ENCODE peak calls at places on chromosome 15, in eight cellular contexts. S, K, L, V, O, F, N and J are unnamed samples.

GRCh38 chr15:74630284-74631086 is 14.8 kb downstream of the CLK3 start:
- DNase-seq in S (no peak), K (peak), L (peak), V (no peak), O (no peak), F (no peak), N (peak), J (peak)

GRCh38 chr15:63166219-63166618 is 8.9 kb upstream of the RPS27L start:
- DNase-seq in S (no peak), K (no peak), L (peak), V (no peak), O (no peak), F (no peak), N (no peak), J (peak)

GRCh38 chr15:40157748-40158447 is 3.0 kb upstream of the BUB1B start:
- DNase-seq in S (no peak), K (no peak), L (no peak), V (no peak), O (no peak), F (no peak), N (no peak), J (no peak)

GRCh38 chr15:36901012-36901411 is 199.3 kb downstream of the MEIS2 start:
- DNase-seq in S (no peak), K (no peak), L (no peak), V (no peak), O (no peak), F (no peak), N (no peak), J (no peak)

GRCh38 chr15:66132251-66132816 is 121.2 kb downstream of the MEGF11 start:
- DNase-seq in S (no peak), K (no peak), L (no peak), V (no peak), O (no peak), F (no peak), N (no peak), J (no peak)

GRCh38 chr15:92118162-92118935 is 264.8 kb downstream of the SLCO3A1 start:
- DNase-seq in S (no peak), K (no peak), L (no peak), V (peak), O (no peak), F (peak), N (peak), J (no peak)

GRCh38 chr15:98888839-98889479 is 118.6 kb downstream of the PGPEP1L start:
- DNase-seq in S (no peak), K (no peak), L (peak), V (no peak), O (no peak), F (peak), N (no peak), J (no peak)

GRCh38 chr15:45715528-45715927 is 80.7 kb downstream of the SQOR start:
- DNase-seq in S (no peak), K (no peak), L (peak), V (no peak), O (no peak), F (peak), N (no peak), J (peak)

GRCh38 chr15:77634266-77634962 is 1.7 kb upstream of the LINGO1 start:
- DNase-seq in S (peak), K (peak), L (peak), V (no peak), O (peak), F (peak), N (peak), J (peak)

GRCh38 chr15:26095710-26096330 is 232.7 kb upstream of the ATP10A start:
- DNase-seq in S (no peak), K (no peak), L (no peak), V (no peak), O (no peak), F (no peak), N (peak), J (no peak)

GRCh38 chr15:41746802-41747201 is 27.5 kb upstream of the MAPKBP1 start:
- DNase-seq in S (no peak), K (no peak), L (peak), V (no peak), O (no peak), F (peak), N (no peak), J (no peak)

GRCh38 chr15:26070095-26070532 is 207.0 kb upstream of the ATP10A start:
- DNase-seq in S (no peak), K (no peak), L (no peak), V (no peak), O (no peak), F (no peak), N (no peak), J (no peak)

GRCh38 chr15:88894819-88895767 is at the start of gene HAPLN3:
- DNase-seq in S (peak), K (no peak), L (peak), V (no peak), O (peak), F (peak), N (peak), J (peak)

GRCh38 chr15:87639305-87640011 is 617.1 kb downstream of the NTRK3 start:
- DNase-seq in S (no peak), K (no peak), L (no peak), V (no peak), O (no peak), F (no peak), N (peak), J (no peak)

GRCh38 chr15:69576035-69576526 is 123.5 kb downstream of the RPLP1 start:
- DNase-seq in S (peak), K (peak), L (peak), V (no peak), O (peak), F (peak), N (peak), J (peak)

GRCh38 chr15:55742498-55742926 is 440 bp downstream of the PRTG start:
- DNase-seq in S (no peak), K (no peak), L (peak), V (no peak), O (peak), F (peak), N (no peak), J (peak)

GRCh38 chr15:62883938-62884479 is 158.5 kb upstream of the TPM1 start:
- DNase-seq in S (no peak), K (no peak), L (no peak), V (peak), O (no peak), F (peak), N (no peak), J (no peak)

GRCh38 chr15:91578511-91578910 is 275.0 kb upstream of the SLCO3A1 start:
- DNase-seq in S (no peak), K (no peak), L (no peak), V (no peak), O (no peak), F (peak), N (no peak), J (no peak)

GRCh38 chr15:83971967-83972366 is 263.6 kb upstream of the GOLGA6L4 start:
- DNase-seq in S (no peak), K (no peak), L (peak), V (no peak), O (no peak), F (no peak), N (no peak), J (no peak)

GRCh38 chr15:70276401-70276800 is 178.7 kb upstream of the TLE3 start:
- DNase-seq in S (no peak), K (no peak), L (no peak), V (no peak), O (peak), F (no peak), N (no peak), J (no peak)

GRCh38 chr15:86060614-86061125 is 19.0 kb upstream of the AGBL1 start:
- DNase-seq in S (no peak), K (no peak), L (no peak), V (no peak), O (no peak), F (no peak), N (no peak), J (no peak)

GRCh38 chr15:62068071-62068786 is 1.5 kb downstream of the C2CD4A start:
- DNase-seq in S (peak), K (peak), L (no peak), V (no peak), O (peak), F (peak), N (peak), J (peak)

GRCh38 chr15:44554934-44555723 is 18.2 kb downstream of the EIF3J start:
- DNase-seq in S (no peak), K (no peak), L (peak), V (no peak), O (no peak), F (no peak), N (no peak), J (no peak)

DNA sequence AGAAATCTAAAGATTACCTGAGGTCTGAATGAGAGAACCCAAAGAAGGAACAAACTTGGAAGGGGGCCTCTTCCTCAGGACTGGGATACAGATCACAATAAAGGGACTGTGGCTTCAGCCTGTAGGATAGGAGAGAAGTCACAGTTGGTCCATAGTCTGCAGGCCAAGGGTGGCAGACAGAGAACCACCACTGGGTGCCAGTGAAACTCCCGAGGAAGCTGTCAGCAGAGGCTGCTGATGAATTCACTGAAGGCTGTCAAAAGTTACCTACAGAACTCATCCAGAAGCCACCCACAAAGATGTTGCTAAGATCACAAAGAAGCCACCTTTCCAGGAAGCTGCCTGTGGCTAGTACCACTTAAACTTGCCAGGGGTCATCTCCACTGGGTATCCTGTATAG is 78.5 kb downstream of the TMCO5A start:
- DNase-seq in S (no peak), K (no peak), L (no peak), V (no peak), O (no peak), F (no peak), N (no peak), J (no peak)
- TF ChIP-seq CTCF in S (no peak), K (no peak), L (no peak), V (no peak), O (no peak), F (no peak), N (peak), J (no peak)

GRCh38 chr15:101438482-101439284 is 50.8 kb downstream of the PCSK6 start:
- DNase-seq in S (no peak), K (peak), L (no peak), V (no peak), O (no peak), F (no peak), N (no peak), J (no peak)

GRCh38 chr15:101437618-101438481 is 51.7 kb downstream of the PCSK6 start:
- DNase-seq in S (no peak), K (no peak), L (no peak), V (no peak), O (no peak), F (no peak), N (no peak), J (no peak)

GRCh38 chr15:101439920-101440319 is 49.6 kb downstream of the PCSK6 start:
- DNase-seq in S (no peak), K (no peak), L (peak), V (peak), O (no peak), F (peak), N (no peak), J (no peak)

GRCh38 chr15:101440846-101441590 is 48.5 kb downstream of the PCSK6 start:
- DNase-seq in S (no peak), K (no peak), L (no peak), V (no peak), O (no peak), F (no peak), N (peak), J (no peak)

GRCh38 chr15:101439285-101439919 is 50.1 kb downstream of the PCSK6 start:
- DNase-seq in S (peak), K (peak), L (peak), V (no peak), O (no peak), F (peak), N (no peak), J (no peak)
- TF ChIP-seq CTCF in S (no peak), K (no peak), L (no peak), V (no peak), O (no peak), F (no peak), N (no peak), J (no peak)

GRCh38 chr15:58504674-58505234 is 73.0 kb downstream of the LIPC start:
- DNase-seq in S (no peak), K (no peak), L (no peak), V (no peak), O (no peak), F (no peak), N (no peak), J (no peak)

GRCh38 chr15:58503139-58504027 is 71.6 kb downstream of the LIPC start:
- DNase-seq in S (no peak), K (no peak), L (no peak), V (no peak), O (no peak), F (no peak), N (no peak), J (no peak)

GRCh38 chr15:58506787-58507671 is 75.2 kb downstream of the LIPC start:
- DNase-seq in S (no peak), K (no peak), L (no peak), V (no peak), O (no peak), F (peak), N (no peak), J (no peak)

GRCh38 chr15:58506064-58506490 is 74.3 kb downstream of the LIPC start:
- DNase-seq in S (no peak), K (no peak), L (no peak), V (no peak), O (no peak), F (no peak), N (no peak), J (no peak)

GRCh38 chr15:58505581-58505980 is 73.8 kb downstream of the LIPC start:
- DNase-seq in S (no peak), K (no peak), L (no peak), V (no peak), O (no peak), F (no peak), N (no peak), J (no peak)
- TF ChIP-seq CTCF in S (no peak), K (no peak), L (no peak), V (no peak), O (no peak), F (no peak), N (no peak), J (no peak)

GRCh38 chr15:47548986-47549385 is 168.3 kb upstream of the SEMA6D start:
- DNase-seq in S (no peak), K (no peak), L (no peak), V (no peak), O (no peak), F (no peak), N (peak), J (no peak)

GRCh38 chr15:47553933-47554332 is 163.4 kb upstream of the SEMA6D start:
- DNase-seq in S (no peak), K (no peak), L (no peak), V (no peak), O (no peak), F (no peak), N (no peak), J (no peak)

GRCh38 chr15:47551559-47551958 is 165.7 kb upstream of the SEMA6D start:
- DNase-seq in S (no peak), K (no peak), L (no peak), V (no peak), O (no peak), F (no peak), N (no peak), J (no peak)

GRCh38 chr15:47552978-47553608 is 164.2 kb upstream of the SEMA6D start:
- DNase-seq in S (no peak), K (no peak), L (no peak), V (no peak), O (no peak), F (no peak), N (no peak), J (no peak)

GRCh38 chr15:47551079-47551478 is 166.2 kb upstream of the SEMA6D start:
- DNase-seq in S (no peak), K (no peak), L (peak), V (no peak), O (no peak), F (no peak), N (peak), J (no peak)
- TF ChIP-seq CTCF in S (no peak), K (no peak), L (peak), V (no peak), O (no peak), F (no peak), N (peak), J (peak)